ENCODE peak calls at places on chromosomes 12 and 14, in six cellular contexts. One of them, this sample, is unnamed.

GRCh38 chr14:60051690-60052324 is 39.9 kb upstream of the PCNX4 start:
- DNase-seq in GM23248: peak
- DNase-seq in effector memory CD4-positive, alpha-beta T cell: no peak
- DNase-seq in AG09309: peak
- DNase-seq in ascending aorta: no peak
- DNase-seq in A673: peak
- DNase-seq in this sample: no peak

GRCh38 chr14:81402123-81402495 is 2.0 kb upstream of the STON2 start:
- DNase-seq in GM23248: peak
- DNase-seq in AG09309: no peak
- DNase-seq in effector memory CD4-positive, alpha-beta T cell: no peak
- DNase-seq in ascending aorta: no peak
- DNase-seq in A673: no peak
- DNase-seq in this sample: no peak

GRCh38 chr12:108510836-108511235 is 4.2 kb upstream of the FICD start:
- DNase-seq in A673: no peak
- DNase-seq in ascending aorta: no peak
- DNase-seq in GM23248: no peak
- DNase-seq in AG09309: no peak
- DNase-seq in effector memory CD4-positive, alpha-beta T cell: no peak
- DNase-seq in this sample: no peak

GRCh38 chr14:73295198-73295796 is 58.0 kb downstream of the PAPLN start:
- DNase-seq in GM23248: peak
- DNase-seq in effector memory CD4-positive, alpha-beta T cell: no peak
- DNase-seq in A673: peak
- DNase-seq in AG09309: no peak
- DNase-seq in ascending aorta: no peak
- DNase-seq in this sample: no peak

GRCh38 chr12:12720637-12721250 is 3.6 kb downstream of the CDKN1B start:
- DNase-seq in A673: no peak
- DNase-seq in AG09309: no peak
- DNase-seq in GM23248: peak
- DNase-seq in effector memory CD4-positive, alpha-beta T cell: no peak
- DNase-seq in ascending aorta: no peak
- DNase-seq in this sample: no peak

GRCh38 chr12:49954863-49955830 is 4.6 kb downstream of the AQP2 start:
- DNase-seq in A673: no peak
- DNase-seq in GM23248: peak
- DNase-seq in effector memory CD4-positive, alpha-beta T cell: no peak
- DNase-seq in AG09309: no peak
- DNase-seq in ascending aorta: no peak
- DNase-seq in this sample: no peak

GRCh38 chr12:94100254-94100653 is 48.1 kb upstream of the PLXNC1 start:
- DNase-seq in AG09309: peak
- DNase-seq in A673: no peak
- DNase-seq in GM23248: peak
- DNase-seq in ascending aorta: no peak
- DNase-seq in effector memory CD4-positive, alpha-beta T cell: no peak
- DNase-seq in this sample: no peak

GRCh38 chr14:20499108-20499507 is 6.2 kb upstream of the RNASE10 start:
- DNase-seq in A673: peak
- DNase-seq in AG09309: no peak
- DNase-seq in effector memory CD4-positive, alpha-beta T cell: no peak
- DNase-seq in ascending aorta: no peak
- DNase-seq in GM23248: no peak
- DNase-seq in this sample: no peak

GRCh38 chr12:123109319-123109772 is 41.5 kb downstream of the PITPNM2 start:
- DNase-seq in GM23248: no peak
- DNase-seq in ascending aorta: no peak
- DNase-seq in AG09309: no peak
- DNase-seq in effector memory CD4-positive, alpha-beta T cell: no peak
- DNase-seq in A673: no peak
- DNase-seq in this sample: no peak

GRCh38 chr12:86826051-86826450 is 569.9 kb upstream of the MGAT4C start:
- DNase-seq in A673: no peak
- DNase-seq in GM23248: no peak
- DNase-seq in effector memory CD4-positive, alpha-beta T cell: no peak
- DNase-seq in ascending aorta: no peak
- DNase-seq in AG09309: no peak
- DNase-seq in this sample: no peak

GRCh38 chr14:69485261-69485660 is 733 bp downstream of the PLEKHD1 start:
- DNase-seq in AG09309: no peak
- DNase-seq in effector memory CD4-positive, alpha-beta T cell: no peak
- DNase-seq in GM23248: no peak
- DNase-seq in ascending aorta: no peak
- DNase-seq in A673: no peak
- DNase-seq in this sample: no peak
- H3K4me3 ChIP-seq in AG09309: no peak
- H3K4me3 ChIP-seq in effector memory CD4-positive, alpha-beta T cell: no peak
- H3K4me3 ChIP-seq in GM23248: no peak
- H3K4me3 ChIP-seq in ascending aorta: peak
- H3K4me3 ChIP-seq in A673: no peak
- H3K4me3 ChIP-seq in this sample: no peak

DNA sequence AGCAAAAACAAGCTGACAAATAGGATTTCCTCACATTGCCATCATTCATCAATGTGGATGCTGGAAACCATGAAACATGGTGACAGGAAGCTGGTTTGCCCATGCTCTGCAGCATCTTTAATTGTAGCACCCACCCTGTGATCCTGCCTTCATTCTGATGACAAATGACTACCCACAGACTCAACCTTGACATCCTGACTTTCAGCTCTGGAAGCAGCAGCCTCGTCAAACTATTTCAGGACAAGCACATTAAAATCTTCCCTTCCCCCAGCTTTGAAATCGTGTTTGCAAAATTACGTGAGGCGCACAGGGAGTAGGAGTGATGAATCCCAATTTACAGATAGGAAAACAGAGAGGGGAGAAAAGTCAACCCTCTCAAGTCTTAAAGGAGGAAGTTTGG is 285.5 kb downstream of the GLT1D1 start:
- DNase-seq in A673: no peak
- DNase-seq in effector memory CD4-positive, alpha-beta T cell: no peak
- DNase-seq in AG09309: no peak
- DNase-seq in ascending aorta: no peak
- DNase-seq in GM23248: no peak
- DNase-seq in this sample: no peak
- H3K4me3 ChIP-seq in A673: no peak
- H3K4me3 ChIP-seq in effector memory CD4-positive, alpha-beta T cell: no peak
- H3K4me3 ChIP-seq in AG09309: no peak
- H3K4me3 ChIP-seq in ascending aorta: no peak
- H3K4me3 ChIP-seq in GM23248: no peak
- H3K4me3 ChIP-seq in this sample: no peak

DNA sequence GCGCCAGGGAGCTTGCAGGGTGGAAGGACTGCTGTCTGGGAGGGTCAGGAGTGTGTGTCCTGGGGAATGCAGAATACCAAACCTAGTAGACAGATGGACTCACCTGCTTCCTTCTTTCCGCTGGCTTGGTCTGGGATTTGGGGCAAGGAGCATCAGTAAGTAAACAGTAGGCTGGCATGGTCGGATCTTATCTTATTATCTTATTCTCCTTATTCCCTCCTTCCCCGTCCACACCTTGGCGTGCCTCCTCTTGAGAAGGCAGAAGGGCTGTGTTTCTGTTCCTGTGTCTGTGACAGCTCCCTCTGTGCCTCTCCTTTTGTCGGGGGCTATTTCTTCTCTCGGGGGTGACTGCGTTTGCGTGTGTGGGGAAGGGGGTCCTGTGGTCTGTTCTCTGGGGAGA is 4.1 kb downstream of the KRT86 start:
- DNase-seq in ascending aorta: no peak
- DNase-seq in A673: no peak
- DNase-seq in GM23248: no peak
- DNase-seq in AG09309: no peak
- DNase-seq in effector memory CD4-positive, alpha-beta T cell: no peak
- DNase-seq in this sample: no peak
- H3K4me3 ChIP-seq in ascending aorta: peak
- H3K4me3 ChIP-seq in A673: peak
- H3K4me3 ChIP-seq in GM23248: peak
- H3K4me3 ChIP-seq in AG09309: no peak
- H3K4me3 ChIP-seq in effector memory CD4-positive, alpha-beta T cell: no peak
- H3K4me3 ChIP-seq in this sample: peak

GRCh38 chr12:14418526-14418925 is 53.0 kb downstream of the ATF7IP start:
- DNase-seq in AG09309: no peak
- DNase-seq in ascending aorta: no peak
- DNase-seq in GM23248: peak
- DNase-seq in effector memory CD4-positive, alpha-beta T cell: no peak
- DNase-seq in A673: peak
- DNase-seq in this sample: no peak
- H3K4me3 ChIP-seq in AG09309: no peak
- H3K4me3 ChIP-seq in ascending aorta: peak
- H3K4me3 ChIP-seq in GM23248: peak
- H3K4me3 ChIP-seq in effector memory CD4-positive, alpha-beta T cell: peak
- H3K4me3 ChIP-seq in A673: peak
- H3K4me3 ChIP-seq in this sample: no peak

GRCh38 chr14:54712371-54712998 is 145.6 kb downstream of the SAMD4A start:
- DNase-seq in effector memory CD4-positive, alpha-beta T cell: no peak
- DNase-seq in GM23248: peak
- DNase-seq in A673: no peak
- DNase-seq in AG09309: no peak
- DNase-seq in ascending aorta: no peak
- DNase-seq in this sample: no peak
- H3K4me3 ChIP-seq in effector memory CD4-positive, alpha-beta T cell: no peak
- H3K4me3 ChIP-seq in GM23248: peak
- H3K4me3 ChIP-seq in A673: no peak
- H3K4me3 ChIP-seq in AG09309: no peak
- H3K4me3 ChIP-seq in ascending aorta: peak
- H3K4me3 ChIP-seq in this sample: no peak